ENCODE peak calls at places on chromosomes 13 and 19, in seven cellular contexts. N is lung; C is activated CD8-positive, alpha-beta T cell treated with anti-CD3 and anti-CD28 coated beads for 36 hours; H is pancreas; B is activated CD4-positive, CD25-positive, alpha-beta regulatory T cell treated with anti-CD3 and anti-CD28 coated beads, Interleukin-2, amount 50 U/mL, for 24 hours; M is activated T-helper 17 cell treated with anti-CD3 and anti-CD28 coated beads, Interleukin-2, amount 50 U/mL, for 72 hours; R is RWPE2. Z is an unnamed sample.

GRCh38 chr13:40319699-40320586 is 346.5 kb downstream of the FOXO1 start:
- ATAC-seq in N (no peak), R (peak), C (peak), B (peak), H (no peak), M (peak), Z (no peak)

GRCh38 chr13:113528798-113529180 is 38.3 kb upstream of the DCUN1D2 start:
- ATAC-seq in C (no peak), M (no peak), N (no peak), B (no peak), R (no peak), H (no peak), Z (no peak)

GRCh38 chr19:56107626-56108351 is 13.3 kb downstream of the ZNF787 start:
- ATAC-seq in B (no peak), N (no peak), R (no peak), C (no peak), M (no peak), H (no peak), Z (no peak)

GRCh38 chr19:48508729-48509310 is 2.8 kb downstream of the LMTK3 start:
- ATAC-seq in C (no peak), M (no peak), H (no peak), B (no peak), R (no peak), N (no peak), Z (no peak)

GRCh38 chr13:99481357-99481756 is 19.9 kb upstream of the TM9SF2 start:
- ATAC-seq in M (no peak), B (no peak), C (no peak), N (no peak), H (no peak), R (peak), Z (no peak)

GRCh38 chr19:4556574-4557185 is 2.8 kb downstream of the SEMA6B start:
- ATAC-seq in R (peak), N (peak), M (peak), H (peak), B (no peak), C (peak), Z (peak)

GRCh38 chr19:46404884-46405658 is 8.3 kb downstream of the CCDC8 start:
- ATAC-seq in C (peak), M (no peak), H (peak), R (no peak), B (no peak), N (no peak), Z (no peak)

GRCh38 chr19:19010551-19010950 is 22.8 kb downstream of the SUGP2 start:
- ATAC-seq in H (no peak), M (no peak), C (no peak), B (no peak), N (no peak), R (no peak), Z (no peak)

GRCh38 chr19:1163283-1163933 is 10.7 kb downstream of the SBNO2 start:
- ATAC-seq in H (peak), N (no peak), C (no peak), R (no peak), B (no peak), M (no peak), Z (no peak)

GRCh38 chr13:27667946-27668345 is 46.3 kb downstream of the POLR1D start:
- ATAC-seq in H (no peak), N (no peak), R (no peak), M (no peak), B (no peak), C (no peak), Z (peak)

GRCh38 chr13:113735750-113736149 is 23.3 kb upstream of the TMEM255B start:
- ATAC-seq in M (no peak), R (no peak), B (no peak), N (no peak), H (no peak), C (no peak), Z (no peak)

GRCh38 chr19:16363133-16363851 is 38.7 kb downstream of the KLF2 start:
- ATAC-seq in B (no peak), N (no peak), R (peak), C (no peak), H (peak), M (no peak), Z (no peak)

GRCh38 chr13:99289674-99290337 is 17.4 kb downstream of the GPR183 start:
- ATAC-seq in B (peak), N (no peak), C (peak), M (peak), H (no peak), R (no peak), Z (no peak)

GRCh38 chr13:44104969-44105368 is 225.3 kb downstream of the LACC1 start:
- ATAC-seq in R (no peak), N (no peak), H (no peak), B (no peak), M (no peak), C (no peak), Z (no peak)

GRCh38 chr19:13505761-13506549 is at the start of gene CACNA1A:
- ATAC-seq in R (no peak), C (peak), M (no peak), B (no peak), H (peak), N (no peak), Z (peak)

GRCh38 chr19:18843960-18844359 is 12.2 kb downstream of the UPF1 start:
- ATAC-seq in C (no peak), R (no peak), H (no peak), B (no peak), N (no peak), M (no peak), Z (no peak)

GRCh38 chr13:65964672-65965071 is 1265.5 kb downstream of the PCDH9 start:
- ATAC-seq in R (peak), B (no peak), C (no peak), N (no peak), H (no peak), M (no peak), Z (no peak)

GRCh38 chr13:99436013-99436412 is 65.3 kb upstream of the TM9SF2 start:
- ATAC-seq in B (no peak), N (no peak), M (no peak), C (no peak), R (no peak), H (no peak), Z (no peak)

GRCh38 chr13:21594715-21595545 is 9.0 kb downstream of the MICU2 start:
- ATAC-seq in B (no peak), C (no peak), N (no peak), H (no peak), M (no peak), R (no peak), Z (no peak)

GRCh38 chr19:17095141-17095919 is 19.8 kb downstream of the MYO9B start:
- ATAC-seq in N (no peak), R (no peak), C (no peak), H (peak), M (no peak), B (no peak), Z (no peak)

GRCh38 chr13:28611654-28612131 is 47.2 kb upstream of the POMP start:
- ATAC-seq in N (no peak), R (no peak), M (peak), B (no peak), C (peak), H (peak), Z (no peak)

GRCh38 chr19:50739132-50739746 is 16.1 kb downstream of the CLEC11A start:
- ATAC-seq in R (no peak), H (no peak), B (no peak), N (no peak), C (no peak), M (no peak), Z (no peak)

GRCh38 chr13:19158526-19158925 is 23.1 kb downstream of the TUBA3C start:
- ATAC-seq in B (no peak), C (no peak), N (no peak), R (no peak), M (no peak), H (no peak), Z (no peak)

GRCh38 chr13:98591721-98592352 is 14.9 kb upstream of the STK24 start:
- ATAC-seq in B (no peak), C (no peak), N (no peak), M (no peak), H (no peak), R (no peak), Z (peak)

GRCh38 chr13:68588623-68589022 is 1358.5 kb upstream of the PCDH9 start:
- ATAC-seq in R (no peak), H (no peak), C (no peak), N (no peak), B (no peak), M (no peak), Z (no peak)